ENCODE peak calls at places on chromosome 17, in six cellular contexts. Z, P, G, U, H and Y are unnamed samples.

GRCh38 chr17:19747829-19748806 is at the start of gene ALDH3A1:
- DNase-seq in Z (no peak), P (no peak), G (no peak), U (no peak), H (peak; percentile 22), Y (no peak)

GRCh38 chr17:8100763-8101162 is 13.2 kb upstream of the ALOX12B start:
- DNase-seq in Z (no peak), P (no peak), G (no peak), U (no peak), H (no peak), Y (no peak)

GRCh38 chr17:15279011-15279477 is 13.9 kb upstream of the PMP22 start:
- DNase-seq in Z (no peak), P (no peak), G (peak; percentile 68), U (no peak), H (no peak), Y (no peak)

GRCh38 chr17:43456661-43457361 is 27.0 kb upstream of the DHX8 start:
- DNase-seq in Z (no peak), P (peak; percentile 46), G (no peak), U (peak; percentile 26), H (no peak), Y (no peak)

GRCh38 chr17:7191571-7192270 is 12.6 kb upstream of the ASGR1 start:
- DNase-seq in Z (peak; percentile 74), P (peak; percentile 60), G (no peak), U (peak; percentile 50), H (peak; percentile 86), Y (no peak)

GRCh38 chr17:65876985-65877384 is 314.9 kb downstream of the CEP112 start:
- DNase-seq in Z (no peak), P (no peak), G (no peak), U (no peak), H (no peak), Y (no peak)

GRCh38 chr17:75734674-75735294 is 13.5 kb downstream of the ITGB4 start:
- DNase-seq in Z (no peak), P (no peak), G (no peak), U (no peak), H (no peak), Y (no peak)

GRCh38 chr17:3594056-3594810 is 15.0 kb downstream of the TRPV1 start:
- DNase-seq in Z (no peak), P (no peak), G (no peak), U (no peak), H (no peak), Y (no peak)

GRCh38 chr17:7763919-7764318 is 46.4 kb downstream of the DNAH2 start:
- DNase-seq in Z (peak; percentile 10), P (no peak), G (no peak), U (no peak), H (no peak), Y (no peak)

GRCh38 chr17:61459968-61460718 is 7.9 kb downstream of the TBX4 start:
- DNase-seq in Z (no peak), P (no peak), G (no peak), U (no peak), H (no peak), Y (peak; percentile 65)

GRCh38 chr17:39665642-39666221 is 583 bp downstream of the TCAP start:
- DNase-seq in Z (no peak), P (peak; percentile 33), G (no peak), U (peak; percentile 100), H (peak; percentile 60), Y (no peak)
- TF ChIP-seq CTCF in Z (no peak), P (no peak), G (peak; percentile 21), U (no peak), H (peak; percentile 21), Y (peak; percentile 21)

GRCh38 chr17:34076743-34077631 is 178.1 kb upstream of the CCL2 start:
- DNase-seq in Z (no peak), P (no peak), G (no peak), U (no peak), H (no peak), Y (no peak)

GRCh38 chr17:34082404-34082803 is 172.7 kb upstream of the CCL2 start:
- DNase-seq in Z (no peak), P (no peak), G (no peak), U (no peak), H (no peak), Y (no peak)

GRCh38 chr17:34081269-34081668 is 173.8 kb upstream of the CCL2 start:
- DNase-seq in Z (peak; percentile 22), P (no peak), G (no peak), U (peak; percentile 16), H (peak; percentile 39), Y (no peak)
- TF ChIP-seq CTCF in Z (peak; percentile 32), P (no peak), G (no peak), U (no peak), H (peak; percentile 62), Y (no peak)

DNA sequence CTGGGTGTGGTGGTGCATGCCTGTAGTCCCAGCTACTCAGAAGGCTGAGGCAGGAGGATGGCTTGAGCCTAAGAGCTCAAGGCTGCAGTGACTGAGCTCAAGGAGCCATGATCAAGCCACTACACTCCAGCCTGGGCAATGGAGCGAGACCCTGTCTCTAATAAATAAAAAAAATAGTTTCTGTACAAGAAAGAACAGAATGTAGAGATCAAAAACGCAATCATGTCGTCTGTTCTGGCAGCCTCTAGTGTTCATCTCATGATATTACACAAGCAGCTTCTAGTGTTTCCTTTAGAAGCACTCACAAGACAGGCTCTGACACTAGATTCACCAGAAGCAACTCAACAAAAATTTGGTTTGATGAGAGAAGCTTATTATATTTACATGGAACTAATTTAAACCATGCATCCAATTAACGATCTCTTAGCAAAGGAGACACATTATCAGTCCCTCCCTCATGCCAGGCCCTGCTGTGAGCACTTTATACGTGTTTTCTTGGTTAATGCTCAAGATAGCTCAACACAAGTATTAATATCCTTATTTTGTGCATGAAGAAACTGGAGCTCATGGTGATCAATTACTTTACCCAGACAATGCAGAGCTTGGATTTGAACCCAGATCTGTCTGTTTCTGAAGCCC is 6.9 kb upstream of the KRTAP17-1 start:
- DNase-seq in Z (peak; percentile 49), P (no peak), G (peak; percentile 24), U (no peak), H (peak; percentile 44), Y (no peak)
- TF ChIP-seq CTCF in Z (peak; percentile 63), P (peak; percentile 82), G (peak; percentile 72), U (peak; percentile 80), H (peak; percentile 70), Y (peak; percentile 80)

GRCh38 chr17:527247-527646 is 174.6 kb upstream of the RPH3AL start:
- DNase-seq in Z (no peak), P (no peak), G (no peak), U (no peak), H (no peak), Y (no peak)

GRCh38 chr17:521561-522325 is 169.1 kb upstream of the RPH3AL start:
- DNase-seq in Z (no peak), P (no peak), G (no peak), U (no peak), H (no peak), Y (no peak)

GRCh38 chr17:522912-523311 is 170.3 kb upstream of the RPH3AL start:
- DNase-seq in Z (no peak), P (no peak), G (no peak), U (no peak), H (peak; percentile 47), Y (no peak)

GRCh38 chr17:521168-521525 is 168.5 kb upstream of the RPH3AL start:
- DNase-seq in Z (no peak), P (no peak), G (no peak), U (no peak), H (no peak), Y (no peak)

DNA sequence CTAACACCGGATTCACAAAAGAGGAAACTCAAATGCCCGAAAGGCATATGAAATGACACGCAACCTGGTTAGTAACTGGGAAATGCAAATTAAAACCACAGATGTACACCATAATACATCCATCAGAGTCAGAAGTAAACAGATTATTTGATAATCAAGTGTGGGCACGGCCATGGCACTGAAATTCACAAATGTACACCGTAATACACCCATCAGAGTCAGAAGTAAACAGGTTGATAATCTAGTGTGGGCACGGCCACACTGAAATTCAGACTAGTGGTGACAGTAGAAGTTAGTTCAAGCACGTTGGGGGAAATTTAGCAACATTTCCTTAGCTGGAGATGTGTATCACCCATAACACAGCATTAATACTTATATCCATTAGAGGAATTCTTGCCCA is 172.0 kb upstream of the RPH3AL start:
- DNase-seq in Z (no peak), P (no peak), G (no peak), U (no peak), H (no peak), Y (no peak)
- TF ChIP-seq CTCF in Z (no peak), P (no peak), G (no peak), U (no peak), H (no peak), Y (no peak)

DNA sequence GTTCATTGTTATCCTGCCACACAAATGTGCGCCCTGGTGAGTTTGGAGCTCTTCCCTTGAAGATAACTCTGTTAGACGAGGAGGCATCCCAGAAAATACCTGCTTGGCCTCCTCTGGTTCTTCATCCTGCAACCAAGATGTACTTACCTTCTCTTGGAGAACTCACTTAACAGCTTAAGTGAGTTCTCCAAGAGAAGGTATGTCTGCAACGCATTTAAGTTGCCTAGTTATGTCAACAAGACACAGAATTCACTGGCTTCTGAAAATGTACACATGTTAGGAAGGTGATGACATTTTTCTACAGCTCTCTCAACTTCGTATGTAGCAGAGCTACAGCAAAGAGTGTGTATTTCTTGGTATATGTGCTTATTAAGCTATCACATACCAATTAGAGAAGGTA is 78.6 kb upstream of the NOG start:
- DNase-seq in Z (no peak), P (no peak), G (no peak), U (no peak), H (no peak), Y (no peak)
- TF ChIP-seq CTCF in Z (no peak), P (no peak), G (no peak), U (no peak), H (no peak), Y (no peak)

DNA sequence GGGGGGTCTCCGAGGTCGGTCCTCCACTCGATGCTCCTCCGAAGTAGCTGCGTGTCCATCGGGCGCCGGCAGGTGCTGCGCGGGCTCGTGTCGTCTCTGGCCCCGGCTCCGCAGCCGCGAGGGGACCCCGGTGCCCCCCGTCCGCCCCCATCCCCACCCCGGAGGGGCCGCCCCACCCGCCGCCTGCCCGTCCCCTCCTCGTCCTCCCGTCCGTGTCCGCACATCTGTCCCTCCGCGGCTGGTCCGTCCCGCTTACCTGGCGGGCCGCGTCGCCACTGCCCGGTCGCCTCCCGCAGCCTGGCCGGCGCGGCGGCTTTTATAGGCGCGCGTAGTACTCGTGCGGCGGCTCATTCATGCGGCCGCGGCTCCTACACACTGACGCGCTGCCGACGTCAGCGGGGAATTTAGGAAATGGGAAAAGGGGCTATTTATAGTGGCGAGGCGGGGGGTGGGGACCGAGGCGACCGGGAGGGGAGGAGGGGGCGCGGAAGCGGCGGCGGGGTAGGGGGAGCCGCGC is 4.0 kb upstream of the HIC1 start:
- DNase-seq in Z (no peak), P (peak; percentile 40), G (no peak), U (no peak), H (peak; percentile 82), Y (peak; percentile 78)
- TF ChIP-seq CTCF in Z (no peak), P (no peak), G (no peak), U (no peak), H (no peak), Y (no peak)

GRCh38 chr17:58520843-58521430 is 6.5 kb upstream of the MTMR4 start:
- DNase-seq in Z (no peak), P (peak; percentile 27), G (no peak), U (peak; percentile 6), H (peak; percentile 72), Y (no peak)
- TF ChIP-seq CTCF in Z (no peak), P (peak; percentile 44), G (peak; percentile 49), U (peak; percentile 22), H (peak; percentile 60), Y (peak; percentile 39)